ENCODE peak calls at places on chromosomes 5 and 9, in ten cellular contexts. One of them, this sample, is unnamed.

GRCh38 chr5:54785729-54786548 is 199.5 kb downstream of the ESM1 start:
- DNase-seq in AG20443: peak
- DNase-seq in stimulated activated CD8-positive, alpha-beta memory T cell treated with anti-CD3 and anti-CD28 coated beads, Interleukin-15, amount 100 ng/mL, for 1 hour: no peak
- DNase-seq in activated CD4-positive, alpha-beta T cell treated with anti-CD3 and anti-CD28 coated beads, Interleukin-2, amount 50 U/mL, for 1 hour: no peak
- DNase-seq in nucleus accumbens: peak
- DNase-seq in HFFc6: no peak
- DNase-seq in stimulated activated CD4-positive, alpha-beta T cell treated with anti-CD3 and anti-CD28 coated beads, Interleukin-12 subunit alpha, Interleukin-12 subunit beta, amount 100 ng/mL, for 48 hours: no peak
- DNase-seq in HT-29: no peak
- DNase-seq in tibial artery: peak
- DNase-seq in H9: no peak
- DNase-seq in this sample: peak

GRCh38 chr9:121671612-121672155 is 20.2 kb downstream of the DAB2IP start:
- DNase-seq in AG20443: peak
- DNase-seq in stimulated activated CD8-positive, alpha-beta memory T cell treated with anti-CD3 and anti-CD28 coated beads, Interleukin-15, amount 100 ng/mL, for 1 hour: no peak
- DNase-seq in activated CD4-positive, alpha-beta T cell treated with anti-CD3 and anti-CD28 coated beads, Interleukin-2, amount 50 U/mL, for 1 hour: no peak
- DNase-seq in nucleus accumbens: no peak
- DNase-seq in HFFc6: no peak
- DNase-seq in stimulated activated CD4-positive, alpha-beta T cell treated with anti-CD3 and anti-CD28 coated beads, Interleukin-12 subunit alpha, Interleukin-12 subunit beta, amount 100 ng/mL, for 48 hours: no peak
- DNase-seq in HT-29: no peak
- DNase-seq in tibial artery: no peak
- DNase-seq in H9: no peak
- DNase-seq in this sample: peak

GRCh38 chr5:145965804-145966203 is 29.4 kb downstream of the SH3RF2 start:
- DNase-seq in AG20443: no peak
- DNase-seq in stimulated activated CD8-positive, alpha-beta memory T cell treated with anti-CD3 and anti-CD28 coated beads, Interleukin-15, amount 100 ng/mL, for 1 hour: no peak
- DNase-seq in activated CD4-positive, alpha-beta T cell treated with anti-CD3 and anti-CD28 coated beads, Interleukin-2, amount 50 U/mL, for 1 hour: no peak
- DNase-seq in nucleus accumbens: no peak
- DNase-seq in HFFc6: no peak
- DNase-seq in stimulated activated CD4-positive, alpha-beta T cell treated with anti-CD3 and anti-CD28 coated beads, Interleukin-12 subunit alpha, Interleukin-12 subunit beta, amount 100 ng/mL, for 48 hours: no peak
- DNase-seq in HT-29: no peak
- DNase-seq in tibial artery: no peak
- DNase-seq in H9: no peak
- DNase-seq in this sample: no peak

GRCh38 chr5:65867509-65868195 is 58.7 kb upstream of the ERBIN start:
- DNase-seq in AG20443: no peak
- DNase-seq in stimulated activated CD8-positive, alpha-beta memory T cell treated with anti-CD3 and anti-CD28 coated beads, Interleukin-15, amount 100 ng/mL, for 1 hour: no peak
- DNase-seq in activated CD4-positive, alpha-beta T cell treated with anti-CD3 and anti-CD28 coated beads, Interleukin-2, amount 50 U/mL, for 1 hour: no peak
- DNase-seq in nucleus accumbens: no peak
- DNase-seq in HFFc6: peak
- DNase-seq in stimulated activated CD4-positive, alpha-beta T cell treated with anti-CD3 and anti-CD28 coated beads, Interleukin-12 subunit alpha, Interleukin-12 subunit beta, amount 100 ng/mL, for 48 hours: no peak
- DNase-seq in HT-29: no peak
- DNase-seq in tibial artery: no peak
- DNase-seq in H9: no peak
- DNase-seq in this sample: no peak

GRCh38 chr5:170159101-170159698 is 53.5 kb downstream of the FOXI1 start:
- DNase-seq in AG20443: peak
- DNase-seq in stimulated activated CD8-positive, alpha-beta memory T cell treated with anti-CD3 and anti-CD28 coated beads, Interleukin-15, amount 100 ng/mL, for 1 hour: no peak
- DNase-seq in activated CD4-positive, alpha-beta T cell treated with anti-CD3 and anti-CD28 coated beads, Interleukin-2, amount 50 U/mL, for 1 hour: no peak
- DNase-seq in nucleus accumbens: no peak
- DNase-seq in HFFc6: peak
- DNase-seq in stimulated activated CD4-positive, alpha-beta T cell treated with anti-CD3 and anti-CD28 coated beads, Interleukin-12 subunit alpha, Interleukin-12 subunit beta, amount 100 ng/mL, for 48 hours: no peak
- DNase-seq in HT-29: no peak
- DNase-seq in tibial artery: no peak
- DNase-seq in H9: no peak
- DNase-seq in this sample: peak

GRCh38 chr9:132647806-132648205 is 22.0 kb downstream of the DDX31 start:
- DNase-seq in AG20443: peak
- DNase-seq in stimulated activated CD8-positive, alpha-beta memory T cell treated with anti-CD3 and anti-CD28 coated beads, Interleukin-15, amount 100 ng/mL, for 1 hour: no peak
- DNase-seq in activated CD4-positive, alpha-beta T cell treated with anti-CD3 and anti-CD28 coated beads, Interleukin-2, amount 50 U/mL, for 1 hour: no peak
- DNase-seq in nucleus accumbens: no peak
- DNase-seq in HFFc6: no peak
- DNase-seq in stimulated activated CD4-positive, alpha-beta T cell treated with anti-CD3 and anti-CD28 coated beads, Interleukin-12 subunit alpha, Interleukin-12 subunit beta, amount 100 ng/mL, for 48 hours: no peak
- DNase-seq in HT-29: no peak
- DNase-seq in tibial artery: no peak
- DNase-seq in H9: no peak
- DNase-seq in this sample: peak

GRCh38 chr9:72954431-72955420 is 1.9 kb upstream of the ALDH1A1 start:
- DNase-seq in AG20443: peak
- DNase-seq in stimulated activated CD8-positive, alpha-beta memory T cell treated with anti-CD3 and anti-CD28 coated beads, Interleukin-15, amount 100 ng/mL, for 1 hour: no peak
- DNase-seq in activated CD4-positive, alpha-beta T cell treated with anti-CD3 and anti-CD28 coated beads, Interleukin-2, amount 50 U/mL, for 1 hour: no peak
- DNase-seq in nucleus accumbens: no peak
- DNase-seq in HFFc6: no peak
- DNase-seq in stimulated activated CD4-positive, alpha-beta T cell treated with anti-CD3 and anti-CD28 coated beads, Interleukin-12 subunit alpha, Interleukin-12 subunit beta, amount 100 ng/mL, for 48 hours: no peak
- DNase-seq in HT-29: peak
- DNase-seq in tibial artery: peak
- DNase-seq in H9: no peak
- DNase-seq in this sample: peak

GRCh38 chr5:113232246-113232645 is 202.5 kb downstream of the TSSK1B start:
- DNase-seq in AG20443: peak
- DNase-seq in stimulated activated CD8-positive, alpha-beta memory T cell treated with anti-CD3 and anti-CD28 coated beads, Interleukin-15, amount 100 ng/mL, for 1 hour: no peak
- DNase-seq in activated CD4-positive, alpha-beta T cell treated with anti-CD3 and anti-CD28 coated beads, Interleukin-2, amount 50 U/mL, for 1 hour: no peak
- DNase-seq in nucleus accumbens: no peak
- DNase-seq in HFFc6: no peak
- DNase-seq in stimulated activated CD4-positive, alpha-beta T cell treated with anti-CD3 and anti-CD28 coated beads, Interleukin-12 subunit alpha, Interleukin-12 subunit beta, amount 100 ng/mL, for 48 hours: no peak
- DNase-seq in HT-29: no peak
- DNase-seq in tibial artery: no peak
- DNase-seq in H9: no peak
- DNase-seq in this sample: peak

GRCh38 chr5:133385346-133385745 is 227.0 kb downstream of the FSTL4 start:
- DNase-seq in AG20443: no peak
- DNase-seq in stimulated activated CD8-positive, alpha-beta memory T cell treated with anti-CD3 and anti-CD28 coated beads, Interleukin-15, amount 100 ng/mL, for 1 hour: no peak
- DNase-seq in activated CD4-positive, alpha-beta T cell treated with anti-CD3 and anti-CD28 coated beads, Interleukin-2, amount 50 U/mL, for 1 hour: no peak
- DNase-seq in nucleus accumbens: no peak
- DNase-seq in HFFc6: no peak
- DNase-seq in stimulated activated CD4-positive, alpha-beta T cell treated with anti-CD3 and anti-CD28 coated beads, Interleukin-12 subunit alpha, Interleukin-12 subunit beta, amount 100 ng/mL, for 48 hours: no peak
- DNase-seq in HT-29: no peak
- DNase-seq in tibial artery: no peak
- DNase-seq in H9: peak
- DNase-seq in this sample: no peak

GRCh38 chr9:93814561-93814960 is 140.6 kb downstream of the BARX1 start:
- DNase-seq in AG20443: peak
- DNase-seq in stimulated activated CD8-positive, alpha-beta memory T cell treated with anti-CD3 and anti-CD28 coated beads, Interleukin-15, amount 100 ng/mL, for 1 hour: no peak
- DNase-seq in activated CD4-positive, alpha-beta T cell treated with anti-CD3 and anti-CD28 coated beads, Interleukin-2, amount 50 U/mL, for 1 hour: no peak
- DNase-seq in nucleus accumbens: no peak
- DNase-seq in HFFc6: no peak
- DNase-seq in stimulated activated CD4-positive, alpha-beta T cell treated with anti-CD3 and anti-CD28 coated beads, Interleukin-12 subunit alpha, Interleukin-12 subunit beta, amount 100 ng/mL, for 48 hours: no peak
- DNase-seq in HT-29: no peak
- DNase-seq in tibial artery: no peak
- DNase-seq in H9: peak
- DNase-seq in this sample: no peak

GRCh38 chr5:179263391-179264052 is 81.7 kb downstream of the ADAMTS2 start:
- DNase-seq in AG20443: no peak
- DNase-seq in stimulated activated CD8-positive, alpha-beta memory T cell treated with anti-CD3 and anti-CD28 coated beads, Interleukin-15, amount 100 ng/mL, for 1 hour: no peak
- DNase-seq in activated CD4-positive, alpha-beta T cell treated with anti-CD3 and anti-CD28 coated beads, Interleukin-2, amount 50 U/mL, for 1 hour: no peak
- DNase-seq in nucleus accumbens: no peak
- DNase-seq in HFFc6: no peak
- DNase-seq in stimulated activated CD4-positive, alpha-beta T cell treated with anti-CD3 and anti-CD28 coated beads, Interleukin-12 subunit alpha, Interleukin-12 subunit beta, amount 100 ng/mL, for 48 hours: no peak
- DNase-seq in HT-29: no peak
- DNase-seq in tibial artery: no peak
- DNase-seq in H9: peak
- DNase-seq in this sample: no peak

GRCh38 chr9:14942037-14942436 is 31.8 kb upstream of the FREM1 start:
- DNase-seq in AG20443: peak
- DNase-seq in stimulated activated CD8-positive, alpha-beta memory T cell treated with anti-CD3 and anti-CD28 coated beads, Interleukin-15, amount 100 ng/mL, for 1 hour: no peak
- DNase-seq in activated CD4-positive, alpha-beta T cell treated with anti-CD3 and anti-CD28 coated beads, Interleukin-2, amount 50 U/mL, for 1 hour: no peak
- DNase-seq in nucleus accumbens: no peak
- DNase-seq in HFFc6: no peak
- DNase-seq in stimulated activated CD4-positive, alpha-beta T cell treated with anti-CD3 and anti-CD28 coated beads, Interleukin-12 subunit alpha, Interleukin-12 subunit beta, amount 100 ng/mL, for 48 hours: no peak
- DNase-seq in HT-29: no peak
- DNase-seq in tibial artery: no peak
- DNase-seq in H9: no peak
- DNase-seq in this sample: peak

GRCh38 chr5:15959560-15960164 is 219.9 kb downstream of the MARCHF11 start:
- DNase-seq in AG20443: no peak
- DNase-seq in stimulated activated CD8-positive, alpha-beta memory T cell treated with anti-CD3 and anti-CD28 coated beads, Interleukin-15, amount 100 ng/mL, for 1 hour: no peak
- DNase-seq in activated CD4-positive, alpha-beta T cell treated with anti-CD3 and anti-CD28 coated beads, Interleukin-2, amount 50 U/mL, for 1 hour: no peak
- DNase-seq in nucleus accumbens: no peak
- DNase-seq in HFFc6: no peak
- DNase-seq in stimulated activated CD4-positive, alpha-beta T cell treated with anti-CD3 and anti-CD28 coated beads, Interleukin-12 subunit alpha, Interleukin-12 subunit beta, amount 100 ng/mL, for 48 hours: no peak
- DNase-seq in HT-29: no peak
- DNase-seq in tibial artery: no peak
- DNase-seq in H9: no peak
- DNase-seq in this sample: peak